ENCODE peak calls at places on chromosomes 11 and 22, in four cellular contexts. Z, D, W and N are unnamed samples.

GRCh38 chr11:1126935-1127663 is 30.7 kb upstream of the MUC5AC start:
- DNase-seq in Z (no peak), D (no peak), W (no peak), N (no peak)

GRCh38 chr22:42928969-42929837 is 72.1 kb upstream of the ARFGAP3 start:
- DNase-seq in Z (no peak), D (no peak), W (no peak), N (no peak)

GRCh38 chr11:44855138-44855849 is 95.4 kb downstream of the TP53I11 start:
- DNase-seq in Z (no peak), D (peak), W (no peak), N (no peak)

GRCh38 chr22:20551805-20552449 is 44.5 kb downstream of the MED15 start:
- DNase-seq in Z (no peak), D (peak), W (no peak), N (peak)

GRCh38 chr22:39176673-39177455 is 24.4 kb upstream of the CBX7 start:
- DNase-seq in Z (no peak), D (no peak), W (no peak), N (no peak)

GRCh38 chr11:2570841-2571597 is 126.2 kb downstream of the KCNQ1 start:
- DNase-seq in Z (no peak), D (no peak), W (no peak), N (no peak)

GRCh38 chr11:58061813-58062212 is 31.1 kb downstream of the OR6Q1 start:
- DNase-seq in Z (no peak), D (no peak), W (peak), N (no peak)

GRCh38 chr11:79328402-79328801 is 112.4 kb downstream of the TENM4 start:
- DNase-seq in Z (no peak), D (no peak), W (no peak), N (no peak)

GRCh38 chr11:135069884-135070283 is 657.8 kb upstream of the B3GAT1 start:
- DNase-seq in Z (no peak), D (no peak), W (no peak), N (no peak)

GRCh38 chr11:4697583-4697982 is at the start of gene OR51E2:
- DNase-seq in Z (no peak), D (no peak), W (peak), N (no peak)

GRCh38 chr11:7604331-7604973 is 68.8 kb downstream of the CYB5R2 start:
- DNase-seq in Z (no peak), D (no peak), W (no peak), N (no peak)

GRCh38 chr11:72336163-72336562 is 92.2 kb upstream of the PHOX2A start:
- DNase-seq in Z (no peak), D (no peak), W (no peak), N (no peak)

GRCh38 chr22:48945621-48946458 is 881.8 kb downstream of the BRD1 start:
- DNase-seq in Z (no peak), D (peak), W (no peak), N (no peak)

GRCh38 chr11:69008774-69009440 is 4.1 kb downstream of the MRGPRF start:
- DNase-seq in Z (peak), D (no peak), W (peak), N (no peak)

GRCh38 chr11:63847363-63847762 is 8.5 kb downstream of the MARK2 start:
- DNase-seq in Z (no peak), D (no peak), W (no peak), N (no peak)

GRCh38 chr11:2778630-2779498 is 79.1 kb upstream of the KCNQ1OT1 start:
- DNase-seq in Z (no peak), D (peak), W (peak), N (peak)

GRCh38 chr22:37604875-37605274 is 3.8 kb upstream of the GGA1 start:
- DNase-seq in Z (no peak), D (peak), W (no peak), N (no peak)

GRCh38 chr22:50184004-50184461 is 1.7 kb upstream of the TRABD start:
- DNase-seq in Z (no peak), D (no peak), W (no peak), N (peak)